ENCODE peak calls at places on chromosomes 11 and 22, in six cellular contexts. One of them, this sample, is unnamed.

GRCh38 chr11:124869331-124869730 is 4.1 kb downstream of the ROBO3 start:
- DNase-seq in mucosa of descending colon: no peak
- DNase-seq in Peyer's patch: no peak
- DNase-seq in anterior cingulate cortex: no peak
- DNase-seq in AML-193: no peak
- DNase-seq in germinal center: no peak
- DNase-seq in this sample: no peak

GRCh38 chr22:32926600-32926999 is 125.1 kb downstream of the TIMP3 start:
- DNase-seq in anterior cingulate cortex: no peak
- DNase-seq in Peyer's patch: no peak
- DNase-seq in germinal center: peak; percentile 13
- DNase-seq in mucosa of descending colon: peak; percentile 12
- DNase-seq in AML-193: no peak
- DNase-seq in this sample: no peak

GRCh38 chr11:48001438-48002021 is 21.2 kb downstream of the PTPRJ start:
- DNase-seq in Peyer's patch: no peak
- DNase-seq in mucosa of descending colon: peak; percentile 52
- DNase-seq in germinal center: peak; percentile 59
- DNase-seq in anterior cingulate cortex: no peak
- DNase-seq in AML-193: no peak
- DNase-seq in this sample: no peak

GRCh38 chr11:96050435-96051182 is 126.7 kb upstream of the MTMR2 start:
- DNase-seq in Peyer's patch: no peak
- DNase-seq in AML-193: no peak
- DNase-seq in mucosa of descending colon: no peak
- DNase-seq in anterior cingulate cortex: no peak
- DNase-seq in germinal center: no peak
- DNase-seq in this sample: no peak

GRCh38 chr22:46087816-46088277 is 62.5 kb upstream of the PPARA start:
- DNase-seq in AML-193: no peak
- DNase-seq in mucosa of descending colon: peak; percentile 76
- DNase-seq in germinal center: no peak
- DNase-seq in anterior cingulate cortex: peak; percentile 92
- DNase-seq in Peyer's patch: peak; percentile 72
- DNase-seq in this sample: no peak

GRCh38 chr22:46090051-46090591 is 60.2 kb upstream of the PPARA start:
- DNase-seq in AML-193: no peak
- DNase-seq in anterior cingulate cortex: no peak
- DNase-seq in germinal center: no peak
- DNase-seq in mucosa of descending colon: no peak
- DNase-seq in Peyer's patch: peak; percentile 44
- DNase-seq in this sample: no peak

GRCh38 chr22:43985532-43985931 is 30.3 kb downstream of the SAMM50 start:
- DNase-seq in Peyer's patch: no peak
- DNase-seq in anterior cingulate cortex: peak; percentile 20
- DNase-seq in germinal center: no peak
- DNase-seq in mucosa of descending colon: no peak
- DNase-seq in AML-193: no peak
- DNase-seq in this sample: no peak

GRCh38 chr11:107770546-107770945 is 58.7 kb upstream of the SLN start:
- DNase-seq in anterior cingulate cortex: peak; percentile 2
- DNase-seq in germinal center: no peak
- DNase-seq in AML-193: no peak
- DNase-seq in mucosa of descending colon: no peak
- DNase-seq in Peyer's patch: no peak
- DNase-seq in this sample: peak; percentile 48

GRCh38 chr11:97772696-97773095 is 1248.1 kb upstream of the CNTN5 start:
- DNase-seq in mucosa of descending colon: no peak
- DNase-seq in AML-193: no peak
- DNase-seq in anterior cingulate cortex: no peak
- DNase-seq in Peyer's patch: no peak
- DNase-seq in germinal center: no peak
- DNase-seq in this sample: no peak

GRCh38 chr11:130166457-130166784 is 6.8 kb downstream of the ST14 start:
- DNase-seq in Peyer's patch: peak; percentile 83
- DNase-seq in AML-193: no peak
- DNase-seq in germinal center: peak; percentile 85
- DNase-seq in anterior cingulate cortex: no peak
- DNase-seq in mucosa of descending colon: peak; percentile 69
- DNase-seq in this sample: peak; percentile 98

GRCh38 chr22:40249286-40249685 is 71.6 kb downstream of the TNRC6B start:
- DNase-seq in germinal center: no peak
- DNase-seq in anterior cingulate cortex: no peak
- DNase-seq in AML-193: no peak
- DNase-seq in Peyer's patch: no peak
- DNase-seq in mucosa of descending colon: no peak
- DNase-seq in this sample: no peak

GRCh38 chr22:45072322-45072903 is 62.6 kb upstream of the PHF21B start:
- DNase-seq in anterior cingulate cortex: peak; percentile 15
- DNase-seq in AML-193: no peak
- DNase-seq in Peyer's patch: no peak
- DNase-seq in mucosa of descending colon: no peak
- DNase-seq in germinal center: no peak
- DNase-seq in this sample: peak; percentile 79

GRCh38 chr11:14972581-14973490 is 685 bp upstream of the CALCA start:
- DNase-seq in germinal center: no peak
- DNase-seq in Peyer's patch: no peak
- DNase-seq in mucosa of descending colon: no peak
- DNase-seq in AML-193: no peak
- DNase-seq in anterior cingulate cortex: no peak
- DNase-seq in this sample: no peak

GRCh38 chr11:44046202-44046601 is 1.6 kb upstream of the ACCSL start:
- DNase-seq in mucosa of descending colon: no peak
- DNase-seq in germinal center: no peak
- DNase-seq in anterior cingulate cortex: no peak
- DNase-seq in Peyer's patch: no peak
- DNase-seq in AML-193: no peak
- DNase-seq in this sample: no peak

GRCh38 chr11:128187829-128188228 is 399.5 kb downstream of the ETS1 start:
- DNase-seq in AML-193: no peak
- DNase-seq in anterior cingulate cortex: no peak
- DNase-seq in Peyer's patch: no peak
- DNase-seq in mucosa of descending colon: no peak
- DNase-seq in germinal center: no peak
- DNase-seq in this sample: no peak

GRCh38 chr11:121890377-121890776 is 225.6 kb downstream of the BLID start:
- DNase-seq in mucosa of descending colon: no peak
- DNase-seq in anterior cingulate cortex: no peak
- DNase-seq in AML-193: no peak
- DNase-seq in germinal center: no peak
- DNase-seq in Peyer's patch: no peak
- DNase-seq in this sample: no peak

GRCh38 chr11:17280494-17281127 is 4.1 kb downstream of the NUCB2 start:
- DNase-seq in AML-193: no peak
- DNase-seq in germinal center: no peak
- DNase-seq in Peyer's patch: no peak
- DNase-seq in mucosa of descending colon: no peak
- DNase-seq in anterior cingulate cortex: no peak
- DNase-seq in this sample: no peak

GRCh38 chr22:47124946-47125345 is 362.5 kb downstream of the TBC1D22A start:
- DNase-seq in AML-193: no peak
- DNase-seq in germinal center: no peak
- DNase-seq in anterior cingulate cortex: no peak
- DNase-seq in Peyer's patch: peak; percentile 41
- DNase-seq in mucosa of descending colon: no peak
- DNase-seq in this sample: no peak

GRCh38 chr22:49867303-49868250 is 13.9 kb downstream of the ZBED4 start:
- DNase-seq in AML-193: no peak
- DNase-seq in anterior cingulate cortex: no peak
- DNase-seq in germinal center: no peak
- DNase-seq in mucosa of descending colon: no peak
- DNase-seq in Peyer's patch: no peak
- DNase-seq in this sample: no peak

GRCh38 chr11:848380-848931 is 5.8 kb downstream of the TSPAN4 start:
- DNase-seq in mucosa of descending colon: peak; percentile 65
- DNase-seq in AML-193: no peak
- DNase-seq in anterior cingulate cortex: peak; percentile 23
- DNase-seq in germinal center: peak; percentile 82
- DNase-seq in Peyer's patch: peak; percentile 75
- DNase-seq in this sample: no peak

GRCh38 chr11:35525501-35526175 is at the start of gene PAMR1:
- DNase-seq in germinal center: no peak
- DNase-seq in AML-193: no peak
- DNase-seq in mucosa of descending colon: peak; percentile 29
- DNase-seq in anterior cingulate cortex: peak; percentile 18
- DNase-seq in Peyer's patch: peak; percentile 51
- DNase-seq in this sample: peak; percentile 52

GRCh38 chr11:122181893-122182292 is 65.9 kb upstream of the BLID start:
- DNase-seq in anterior cingulate cortex: no peak
- DNase-seq in germinal center: no peak
- DNase-seq in Peyer's patch: no peak
- DNase-seq in AML-193: no peak
- DNase-seq in mucosa of descending colon: no peak
- DNase-seq in this sample: no peak

GRCh38 chr11:69510471-69511357 is 29.3 kb downstream of the LINC01488 start:
- DNase-seq in Peyer's patch: no peak
- DNase-seq in germinal center: no peak
- DNase-seq in anterior cingulate cortex: no peak
- DNase-seq in AML-193: no peak
- DNase-seq in mucosa of descending colon: no peak
- DNase-seq in this sample: no peak

GRCh38 chr11:65438257-65439151 is 15.9 kb downstream of the NEAT1 start:
- DNase-seq in germinal center: no peak
- DNase-seq in anterior cingulate cortex: no peak
- DNase-seq in mucosa of descending colon: no peak
- DNase-seq in AML-193: no peak
- DNase-seq in Peyer's patch: no peak
- DNase-seq in this sample: no peak

GRCh38 chr11:29159552-29160465 is 857.0 kb downstream of the KCNA4 start:
- DNase-seq in Peyer's patch: no peak
- DNase-seq in germinal center: no peak
- DNase-seq in mucosa of descending colon: peak; percentile 52
- DNase-seq in AML-193: peak; percentile 19
- DNase-seq in anterior cingulate cortex: peak; percentile 5
- DNase-seq in this sample: peak; percentile 48

GRCh38 chr22:46107753-46108563 is 42.4 kb upstream of the PPARA start:
- DNase-seq in anterior cingulate cortex: no peak
- DNase-seq in germinal center: no peak
- DNase-seq in Peyer's patch: no peak
- DNase-seq in mucosa of descending colon: no peak
- DNase-seq in AML-193: no peak
- DNase-seq in this sample: no peak

GRCh38 chr11:128643661-128644060 is 50.2 kb upstream of the FLI1 start:
- DNase-seq in AML-193: no peak
- DNase-seq in anterior cingulate cortex: no peak
- DNase-seq in mucosa of descending colon: no peak
- DNase-seq in Peyer's patch: no peak
- DNase-seq in germinal center: no peak
- DNase-seq in this sample: no peak

GRCh38 chr11:126703661-126704060 is 296.9 kb downstream of the KIRREL3 start:
- DNase-seq in germinal center: no peak
- DNase-seq in AML-193: no peak
- DNase-seq in Peyer's patch: no peak
- DNase-seq in anterior cingulate cortex: no peak
- DNase-seq in mucosa of descending colon: no peak
- DNase-seq in this sample: no peak

GRCh38 chr22:45456811-45457210 is 43.3 kb downstream of the RIBC2 start:
- DNase-seq in germinal center: no peak
- DNase-seq in Peyer's patch: no peak
- DNase-seq in mucosa of descending colon: no peak
- DNase-seq in AML-193: no peak
- DNase-seq in anterior cingulate cortex: no peak
- DNase-seq in this sample: no peak

GRCh38 chr11:44968510-44968909 is 17.8 kb upstream of the TP53I11 start:
- DNase-seq in AML-193: no peak
- DNase-seq in Peyer's patch: no peak
- DNase-seq in mucosa of descending colon: no peak
- DNase-seq in anterior cingulate cortex: no peak
- DNase-seq in germinal center: no peak
- DNase-seq in this sample: no peak

GRCh38 chr11:112223125-112223524 is 3.1 kb upstream of the PTS start:
- DNase-seq in anterior cingulate cortex: no peak
- DNase-seq in AML-193: no peak
- DNase-seq in mucosa of descending colon: no peak
- DNase-seq in germinal center: no peak
- DNase-seq in Peyer's patch: no peak
- DNase-seq in this sample: no peak

GRCh38 chr11:32136654-32137053 is 45.8 kb downstream of the RCN1 start:
- DNase-seq in AML-193: no peak
- DNase-seq in germinal center: no peak
- DNase-seq in mucosa of descending colon: no peak
- DNase-seq in Peyer's patch: no peak
- DNase-seq in anterior cingulate cortex: no peak
- DNase-seq in this sample: no peak